ENCODE peak calls at places on chromosome 12, in nine cellular contexts. N, U, R, E, C, K, X, H and S are unnamed samples.

GRCh38 chr12:93563807-93564538 is 8.5 kb upstream of the SOCS2 start:
- DNase-seq in N (no peak), U (peak; percentile 22), R (no peak), E (peak; percentile 9), C (no peak), K (peak; percentile 61), X (peak; percentile 89), H (no peak), S (no peak)

GRCh38 chr12:105982022-105982421 is 156.7 kb downstream of the NUAK1 start:
- DNase-seq in N (peak; percentile 40), U (no peak), R (no peak), E (no peak), C (peak; percentile 48), K (no peak), X (no peak), H (no peak), S (no peak)

GRCh38 chr12:92056290-92056689 is 89.4 kb downstream of the BTG1 start:
- DNase-seq in N (no peak), U (no peak), R (no peak), E (no peak), C (no peak), K (no peak), X (no peak), H (no peak), S (no peak)

GRCh38 chr12:7122876-7123769 is 5.6 kb downstream of the RBP5 start:
- DNase-seq in N (no peak), U (no peak), R (no peak), E (no peak), C (no peak), K (no peak), X (no peak), H (peak; percentile 4), S (no peak)

GRCh38 chr12:108833355-108833733 is 24.0 kb downstream of the SSH1 start:
- DNase-seq in N (peak; percentile 66), U (no peak), R (peak; percentile 27), E (peak; percentile 95), C (no peak), K (no peak), X (peak; percentile 79), H (peak; percentile 81), S (peak; percentile 97)

GRCh38 chr12:5912437-5913334 is 32.4 kb downstream of the ANO2 start:
- DNase-seq in N (no peak), U (peak; percentile 82), R (no peak), E (no peak), C (no peak), K (no peak), X (peak; percentile 22), H (no peak), S (no peak)

GRCh38 chr12:111677186-111677585 is 8.6 kb downstream of the BRAP start:
- DNase-seq in N (no peak), U (no peak), R (no peak), E (no peak), C (no peak), K (no peak), X (no peak), H (no peak), S (no peak)

GRCh38 chr12:90679674-90680073 is 275.3 kb downstream of the CCER1 start:
- DNase-seq in N (no peak), U (no peak), R (no peak), E (no peak), C (no peak), K (no peak), X (no peak), H (no peak), S (no peak)

GRCh38 chr12:113825705-113826104 is 140.4 kb downstream of the RBM19 start:
- DNase-seq in N (no peak), U (peak; percentile 52), R (no peak), E (no peak), C (no peak), K (no peak), X (no peak), H (no peak), S (no peak)

GRCh38 chr12:111353603-111354295 is 15.1 kb downstream of the PHETA1 start:
- DNase-seq in N (no peak), U (no peak), R (no peak), E (no peak), C (no peak), K (no peak), X (no peak), H (no peak), S (no peak)

GRCh38 chr12:45088608-45089007 is 37.7 kb upstream of the DBX2 start:
- DNase-seq in N (no peak), U (no peak), R (no peak), E (no peak), C (no peak), K (no peak), X (no peak), H (no peak), S (no peak)

GRCh38 chr12:45089417-45089816 is 38.5 kb upstream of the DBX2 start:
- DNase-seq in N (no peak), U (peak; percentile 41), R (no peak), E (no peak), C (no peak), K (no peak), X (no peak), H (no peak), S (no peak)
- H3K27ac ChIP-seq in N (no peak overlapping the region), U (peak overlapping the region; percentile 72), R (no peak overlapping the region), E (no peak overlapping the region), C (no peak overlapping the region), K (no peak overlapping the region), X (no peak overlapping the region), H (no peak overlapping the region), S (no peak overlapping the region)

GRCh38 chr12:100877776-100878175 is 83.2 kb downstream of the ANO4 start:
- DNase-seq in N (no peak), U (no peak), R (no peak), E (no peak), C (no peak), K (no peak), X (no peak), H (no peak), S (no peak)
- TF ChIP-seq CTCF in N (no peak), U (peak; percentile 51), R (peak; percentile 18), E (peak; percentile 46), C (no peak), K (peak; percentile 63), X (no peak), H (peak; percentile 17), S (peak; percentile 48)

DNA sequence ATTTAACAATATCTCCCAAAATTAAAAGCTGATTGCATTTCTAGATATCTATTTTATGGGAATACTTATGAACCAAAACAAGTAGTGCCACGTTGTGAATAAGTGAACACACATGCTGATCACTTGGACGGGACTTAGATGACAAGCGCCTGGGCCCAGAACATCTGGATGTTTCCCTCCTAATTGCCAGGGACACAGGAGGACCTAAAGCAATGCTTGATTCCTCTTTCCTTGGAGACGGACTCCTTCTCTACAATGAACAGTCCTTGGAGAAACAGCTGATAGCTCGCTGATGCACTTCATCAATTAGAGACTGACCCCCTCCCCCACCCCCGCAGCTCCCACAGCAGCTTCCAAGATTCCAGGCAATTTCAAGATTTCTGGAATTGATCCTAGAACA is 86.4 kb downstream of the ST8SIA1 start:
- DNase-seq in N (no peak), U (no peak), R (no peak), E (no peak), C (no peak), K (no peak), X (no peak), H (no peak), S (no peak)
- H3K27ac ChIP-seq in N (no peak overlapping the region), U (no peak overlapping the region), R (no peak overlapping the region), E (no peak overlapping the region), C (no peak overlapping the region), K (no peak overlapping the region), X (no peak overlapping the region), H (no peak overlapping the region), S (no peak overlapping the region)

DNA sequence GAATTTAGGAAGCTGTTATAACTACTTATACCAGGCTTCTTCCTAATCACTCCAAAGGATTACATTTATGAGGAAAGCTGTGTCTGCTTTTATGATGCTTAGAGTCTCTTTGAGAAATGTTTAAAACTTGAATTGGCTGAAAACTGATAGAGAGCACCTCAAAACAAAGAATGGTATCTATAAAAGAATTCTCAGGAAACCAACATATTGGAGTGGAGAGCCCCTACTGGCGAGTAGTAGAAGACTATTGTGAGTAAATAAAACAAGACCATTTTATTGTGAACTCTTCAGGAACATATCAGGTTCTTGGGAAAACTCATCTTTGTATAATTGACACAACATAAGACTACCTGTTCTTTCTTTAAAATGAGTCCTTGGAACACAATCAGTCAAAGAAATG is 578.6 kb downstream of the RERGL start:
- DNase-seq in N (no peak), U (no peak), R (no peak), E (no peak), C (no peak), K (no peak), X (peak; percentile 4), H (no peak), S (no peak)
- TF ChIP-seq CTCF in N (no peak), U (peak; percentile 47), R (no peak), E (no peak), C (no peak), K (peak; percentile 65), X (peak; percentile 26), H (no peak), S (no peak)